ENCODE peak calls at places on chromosomes 1 and 21, in seven cellular contexts. One of them, this sample, is unnamed.
A peak's percentile ranks its signal among the peaks of the same experiment; 100 is the strongest.

GRCh38 chr1:3063379-3064295 is 5.4 kb upstream of the PRDM16 start:
- DNase-seq in CD8-positive, alpha-beta T cell: no peak
- DNase-seq in GM23338: peak; percentile 48
- DNase-seq in pancreas: no peak
- DNase-seq in heart left ventricle: peak; percentile 61
- DNase-seq in left ventricle myocardium inferior: no peak
- DNase-seq in choroid plexus epithelial cell: no peak
- DNase-seq in this sample: no peak

GRCh38 chr1:38455829-38456563 is 403.6 kb downstream of the RRAGC start:
- DNase-seq in left ventricle myocardium inferior: no peak
- DNase-seq in heart left ventricle: no peak
- DNase-seq in CD8-positive, alpha-beta T cell: no peak
- DNase-seq in pancreas: no peak
- DNase-seq in choroid plexus epithelial cell: peak; percentile 61
- DNase-seq in GM23338: no peak
- DNase-seq in this sample: no peak

GRCh38 chr1:89126602-89127001 is 688 bp upstream of the GBP2 start:
- DNase-seq in left ventricle myocardium inferior: no peak
- DNase-seq in GM23338: no peak
- DNase-seq in choroid plexus epithelial cell: peak; percentile 30
- DNase-seq in pancreas: no peak
- DNase-seq in CD8-positive, alpha-beta T cell: no peak
- DNase-seq in heart left ventricle: no peak
- DNase-seq in this sample: no peak

GRCh38 chr1:155978973-155979429 is 654 bp upstream of the ARHGEF2 start:
- DNase-seq in pancreas: no peak
- DNase-seq in left ventricle myocardium inferior: peak; percentile 46
- DNase-seq in choroid plexus epithelial cell: no peak
- DNase-seq in CD8-positive, alpha-beta T cell: no peak
- DNase-seq in GM23338: no peak
- DNase-seq in heart left ventricle: no peak
- DNase-seq in this sample: peak; percentile 52

GRCh38 chr21:29875873-29876272 is 63.9 kb downstream of the GRIK1 start:
- DNase-seq in heart left ventricle: no peak
- DNase-seq in pancreas: no peak
- DNase-seq in left ventricle myocardium inferior: no peak
- DNase-seq in CD8-positive, alpha-beta T cell: no peak
- DNase-seq in GM23338: no peak
- DNase-seq in choroid plexus epithelial cell: no peak
- DNase-seq in this sample: no peak

GRCh38 chr1:155777541-155777940 is 79.5 kb downstream of the GON4L start:
- DNase-seq in CD8-positive, alpha-beta T cell: no peak
- DNase-seq in pancreas: no peak
- DNase-seq in choroid plexus epithelial cell: no peak
- DNase-seq in heart left ventricle: no peak
- DNase-seq in left ventricle myocardium inferior: no peak
- DNase-seq in GM23338: no peak
- DNase-seq in this sample: no peak

GRCh38 chr1:39129514-39129913 is 75.0 kb upstream of the MACF1 start:
- DNase-seq in CD8-positive, alpha-beta T cell: no peak
- DNase-seq in heart left ventricle: no peak
- DNase-seq in choroid plexus epithelial cell: peak; percentile 70
- DNase-seq in GM23338: peak; percentile 57
- DNase-seq in pancreas: no peak
- DNase-seq in left ventricle myocardium inferior: no peak
- DNase-seq in this sample: peak; percentile 64

GRCh38 chr1:89552481-89553194 is 28.0 kb downstream of the LRRC8B start:
- DNase-seq in GM23338: no peak
- DNase-seq in CD8-positive, alpha-beta T cell: no peak
- DNase-seq in pancreas: no peak
- DNase-seq in heart left ventricle: no peak
- DNase-seq in choroid plexus epithelial cell: peak; percentile 57
- DNase-seq in left ventricle myocardium inferior: no peak
- DNase-seq in this sample: peak; percentile 14

GRCh38 chr1:27659497-27660299 is 12.3 kb downstream of the IFI6 start:
- DNase-seq in pancreas: peak; percentile 88
- DNase-seq in GM23338: peak; percentile 96
- DNase-seq in choroid plexus epithelial cell: peak; percentile 74
- DNase-seq in left ventricle myocardium inferior: peak; percentile 94
- DNase-seq in CD8-positive, alpha-beta T cell: peak; percentile 67
- DNase-seq in heart left ventricle: peak; percentile 98
- DNase-seq in this sample: peak; percentile 80

GRCh38 chr1:27816921-27817630 is 13.5 kb upstream of the PPP1R8 start:
- DNase-seq in CD8-positive, alpha-beta T cell: no peak
- DNase-seq in pancreas: no peak
- DNase-seq in choroid plexus epithelial cell: peak; percentile 67
- DNase-seq in left ventricle myocardium inferior: no peak
- DNase-seq in heart left ventricle: no peak
- DNase-seq in GM23338: peak; percentile 20
- DNase-seq in this sample: peak; percentile 91

GRCh38 chr1:85356130-85356529 is 79.7 kb upstream of the BCL10 start:
- DNase-seq in pancreas: no peak
- DNase-seq in heart left ventricle: no peak
- DNase-seq in GM23338: no peak
- DNase-seq in CD8-positive, alpha-beta T cell: no peak
- DNase-seq in choroid plexus epithelial cell: no peak
- DNase-seq in left ventricle myocardium inferior: no peak
- DNase-seq in this sample: no peak

GRCh38 chr1:203517426-203517974 is 23.5 kb downstream of the OPTC start:
- DNase-seq in GM23338: no peak
- DNase-seq in heart left ventricle: no peak
- DNase-seq in pancreas: no peak
- DNase-seq in left ventricle myocardium inferior: no peak
- DNase-seq in choroid plexus epithelial cell: no peak
- DNase-seq in CD8-positive, alpha-beta T cell: no peak
- DNase-seq in this sample: no peak

GRCh38 chr1:70358921-70359564 is 4.5 kb upstream of the ANKRD13C start:
- DNase-seq in left ventricle myocardium inferior: no peak
- DNase-seq in heart left ventricle: no peak
- DNase-seq in pancreas: no peak
- DNase-seq in CD8-positive, alpha-beta T cell: no peak
- DNase-seq in GM23338: no peak
- DNase-seq in choroid plexus epithelial cell: peak; percentile 20
- DNase-seq in this sample: peak; percentile 44

GRCh38 chr1:27555700-27556424 is 48.1 kb downstream of the AHDC1 start:
- DNase-seq in heart left ventricle: peak; percentile 84
- DNase-seq in left ventricle myocardium inferior: peak; percentile 75
- DNase-seq in GM23338: no peak
- DNase-seq in choroid plexus epithelial cell: peak; percentile 64
- DNase-seq in pancreas: no peak
- DNase-seq in CD8-positive, alpha-beta T cell: no peak
- DNase-seq in this sample: peak; percentile 68

GRCh38 chr1:55329091-55329490 is 113.9 kb upstream of the USP24 start:
- DNase-seq in left ventricle myocardium inferior: peak; percentile 34
- DNase-seq in GM23338: peak; percentile 37
- DNase-seq in heart left ventricle: no peak
- DNase-seq in pancreas: no peak
- DNase-seq in choroid plexus epithelial cell: no peak
- DNase-seq in CD8-positive, alpha-beta T cell: no peak
- DNase-seq in this sample: peak; percentile 47

GRCh38 chr1:55074455-55074854 is 35.1 kb downstream of the PCSK9 start:
- DNase-seq in CD8-positive, alpha-beta T cell: no peak
- DNase-seq in pancreas: no peak
- DNase-seq in heart left ventricle: no peak
- DNase-seq in GM23338: no peak
- DNase-seq in choroid plexus epithelial cell: no peak
- DNase-seq in left ventricle myocardium inferior: no peak
- DNase-seq in this sample: no peak

GRCh38 chr1:89405275-89405929 is 41.5 kb downstream of the GBP6 start:
- DNase-seq in GM23338: peak; percentile 65
- DNase-seq in left ventricle myocardium inferior: no peak
- DNase-seq in pancreas: no peak
- DNase-seq in heart left ventricle: no peak
- DNase-seq in choroid plexus epithelial cell: no peak
- DNase-seq in CD8-positive, alpha-beta T cell: no peak
- DNase-seq in this sample: no peak

GRCh38 chr1:108107658-108108057 is 92.5 kb downstream of the SLC25A24 start:
- DNase-seq in CD8-positive, alpha-beta T cell: no peak
- DNase-seq in heart left ventricle: no peak
- DNase-seq in GM23338: no peak
- DNase-seq in pancreas: no peak
- DNase-seq in left ventricle myocardium inferior: no peak
- DNase-seq in choroid plexus epithelial cell: peak; percentile 64
- DNase-seq in this sample: peak; percentile 31

GRCh38 chr1:152878042-152878441 is at the start of gene SMCP:
- DNase-seq in left ventricle myocardium inferior: no peak
- DNase-seq in heart left ventricle: no peak
- DNase-seq in GM23338: peak; percentile 79
- DNase-seq in choroid plexus epithelial cell: no peak
- DNase-seq in pancreas: no peak
- DNase-seq in CD8-positive, alpha-beta T cell: no peak
- DNase-seq in this sample: no peak

GRCh38 chr21:25350056-25350455 is 257.2 kb downstream of the MRPL39 start:
- DNase-seq in CD8-positive, alpha-beta T cell: no peak
- DNase-seq in choroid plexus epithelial cell: peak; percentile 76
- DNase-seq in heart left ventricle: no peak
- DNase-seq in GM23338: peak; percentile 80
- DNase-seq in pancreas: peak; percentile 21
- DNase-seq in left ventricle myocardium inferior: no peak
- DNase-seq in this sample: peak; percentile 66

GRCh38 chr21:45990741-45991605 is 9.4 kb downstream of the COL6A1 start:
- DNase-seq in choroid plexus epithelial cell: no peak
- DNase-seq in heart left ventricle: peak; percentile 59
- DNase-seq in left ventricle myocardium inferior: peak; percentile 18
- DNase-seq in GM23338: no peak
- DNase-seq in pancreas: no peak
- DNase-seq in CD8-positive, alpha-beta T cell: no peak
- DNase-seq in this sample: no peak

GRCh38 chr1:236063919-236064673 is 794 bp downstream of the NID1 start:
- DNase-seq in choroid plexus epithelial cell: peak; percentile 76
- DNase-seq in CD8-positive, alpha-beta T cell: no peak
- DNase-seq in GM23338: peak; percentile 62
- DNase-seq in pancreas: peak; percentile 63
- DNase-seq in heart left ventricle: peak; percentile 83
- DNase-seq in left ventricle myocardium inferior: peak; percentile 68
- DNase-seq in this sample: peak; percentile 77

DNA sequence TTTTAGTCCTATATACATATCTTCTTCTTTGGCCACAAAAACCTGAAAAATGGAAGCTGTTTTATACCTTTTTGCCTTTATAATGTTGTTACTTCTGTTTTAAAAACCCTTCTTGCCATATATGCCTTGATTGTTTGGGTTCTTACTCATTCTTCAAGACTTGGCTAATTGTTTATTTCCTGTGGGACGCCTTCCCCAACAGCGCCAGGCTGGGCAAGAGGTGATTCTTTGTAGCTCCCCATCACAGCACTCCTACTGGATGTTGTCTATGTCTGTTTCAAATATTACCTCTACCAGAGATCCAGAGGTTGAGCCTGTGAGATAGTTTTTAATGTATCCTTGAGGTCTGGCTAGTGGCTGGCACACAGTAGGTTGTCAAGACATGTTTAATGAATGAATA is 73.2 kb upstream of the CYP2J2 start:
- DNase-seq in pancreas: no peak
- DNase-seq in left ventricle myocardium inferior: no peak
- DNase-seq in CD8-positive, alpha-beta T cell: no peak
- DNase-seq in choroid plexus epithelial cell: no peak
- DNase-seq in heart left ventricle: no peak
- DNase-seq in GM23338: no peak
- DNase-seq in this sample: no peak
- TF ChIP-seq CTCF in pancreas: no peak
- TF ChIP-seq CTCF in left ventricle myocardium inferior: no peak
- TF ChIP-seq CTCF in CD8-positive, alpha-beta T cell: no peak
- TF ChIP-seq CTCF in choroid plexus epithelial cell: no peak
- TF ChIP-seq CTCF in heart left ventricle: no peak
- TF ChIP-seq CTCF in GM23338: no peak
- TF ChIP-seq CTCF in this sample: no peak

GRCh38 chr1:64502924-64503323 is 33.0 kb downstream of the CACHD1 start:
- DNase-seq in left ventricle myocardium inferior: no peak
- DNase-seq in CD8-positive, alpha-beta T cell: no peak
- DNase-seq in GM23338: no peak
- DNase-seq in pancreas: no peak
- DNase-seq in choroid plexus epithelial cell: no peak
- DNase-seq in heart left ventricle: no peak
- DNase-seq in this sample: no peak
- H3K4me3 ChIP-seq in left ventricle myocardium inferior: no peak overlapping the region
- H3K4me3 ChIP-seq in CD8-positive, alpha-beta T cell: no peak overlapping the region
- H3K4me3 ChIP-seq in GM23338: no peak overlapping the region
- H3K4me3 ChIP-seq in pancreas: no peak overlapping the region
- H3K4me3 ChIP-seq in choroid plexus epithelial cell: no peak overlapping the region
- H3K4me3 ChIP-seq in heart left ventricle: no peak overlapping the region
- H3K4me3 ChIP-seq in this sample: no peak overlapping the region

GRCh38 chr1:161314201-161314981 is at the start of gene SDHC:
- DNase-seq in left ventricle myocardium inferior: peak; percentile 90
- DNase-seq in heart left ventricle: peak; percentile 95
- DNase-seq in choroid plexus epithelial cell: peak; percentile 96
- DNase-seq in pancreas: peak; percentile 88
- DNase-seq in GM23338: peak; percentile 96
- DNase-seq in CD8-positive, alpha-beta T cell: peak; percentile 79
- DNase-seq in this sample: peak; percentile 89
- TF ChIP-seq CTCF in left ventricle myocardium inferior: peak; percentile 23
- TF ChIP-seq CTCF in heart left ventricle: peak; percentile 11
- TF ChIP-seq CTCF in choroid plexus epithelial cell: peak; percentile 69
- TF ChIP-seq CTCF in pancreas: no peak
- TF ChIP-seq CTCF in GM23338: peak; percentile 54
- TF ChIP-seq CTCF in CD8-positive, alpha-beta T cell: peak; percentile 38
- TF ChIP-seq CTCF in this sample: peak; percentile 59

GRCh38 chr1:200042119-200042436 is 14.6 kb downstream of the NR5A2 start:
- DNase-seq in heart left ventricle: no peak
- DNase-seq in CD8-positive, alpha-beta T cell: no peak
- DNase-seq in pancreas: no peak
- DNase-seq in left ventricle myocardium inferior: no peak
- DNase-seq in GM23338: peak; percentile 66
- DNase-seq in choroid plexus epithelial cell: no peak
- DNase-seq in this sample: no peak

GRCh38 chr1:200039849-200040479 is 12.5 kb downstream of the NR5A2 start:
- DNase-seq in pancreas: no peak
- DNase-seq in choroid plexus epithelial cell: no peak
- DNase-seq in CD8-positive, alpha-beta T cell: no peak
- DNase-seq in left ventricle myocardium inferior: no peak
- DNase-seq in GM23338: peak; percentile 17
- DNase-seq in heart left ventricle: no peak
- DNase-seq in this sample: no peak

GRCh38 chr1:200041337-200042118 is 14.0 kb downstream of the NR5A2 start:
- DNase-seq in CD8-positive, alpha-beta T cell: no peak
- DNase-seq in choroid plexus epithelial cell: no peak
- DNase-seq in left ventricle myocardium inferior: no peak
- DNase-seq in pancreas: no peak
- DNase-seq in heart left ventricle: no peak
- DNase-seq in GM23338: peak; percentile 74
- DNase-seq in this sample: no peak

GRCh38 chr1:200038987-200039848 is 11.7 kb downstream of the NR5A2 start:
- DNase-seq in heart left ventricle: peak; percentile 68
- DNase-seq in pancreas: peak; percentile 76
- DNase-seq in CD8-positive, alpha-beta T cell: no peak
- DNase-seq in GM23338: peak; percentile 85
- DNase-seq in choroid plexus epithelial cell: no peak
- DNase-seq in left ventricle myocardium inferior: no peak
- DNase-seq in this sample: no peak

DNA sequence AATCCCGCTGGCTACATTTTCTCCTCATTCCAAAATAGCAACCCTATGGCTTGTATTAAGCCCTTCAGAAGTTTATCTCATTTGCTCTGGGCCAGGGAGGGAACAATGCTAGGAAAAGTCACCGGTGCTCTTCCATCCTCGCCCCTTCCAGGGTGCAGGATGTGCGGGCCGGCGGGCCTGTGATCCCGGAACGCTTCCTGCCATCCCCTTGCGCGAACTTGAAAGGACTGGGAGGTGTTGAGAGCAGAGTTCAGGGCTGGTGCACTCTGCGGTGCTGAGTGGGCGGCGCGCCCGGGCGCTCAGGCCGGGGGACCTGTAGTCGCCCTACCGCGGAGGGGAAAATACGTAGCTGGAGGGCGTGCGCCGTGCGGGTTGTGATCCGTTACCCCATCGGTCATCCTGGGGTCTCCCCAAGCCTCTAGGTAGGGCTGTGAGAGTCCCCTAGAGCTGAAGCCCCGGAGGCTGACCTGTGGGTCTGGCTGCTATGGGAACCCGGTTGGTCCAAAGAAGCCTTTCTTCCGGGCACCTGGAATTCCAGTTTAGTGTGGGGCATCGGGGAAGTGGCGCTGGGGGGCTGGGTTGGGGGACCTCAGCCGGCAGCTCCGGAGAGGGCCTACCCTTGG is 13.1 kb downstream of the NR5A2 start:
- DNase-seq in GM23338: peak; percentile 82
- DNase-seq in choroid plexus epithelial cell: peak; percentile 48
- DNase-seq in left ventricle myocardium inferior: no peak
- DNase-seq in pancreas: peak; percentile 65
- DNase-seq in CD8-positive, alpha-beta T cell: no peak
- DNase-seq in heart left ventricle: no peak
- DNase-seq in this sample: no peak
- H3K4me3 ChIP-seq in GM23338: peak overlapping the region; percentile 93
- H3K4me3 ChIP-seq in choroid plexus epithelial cell: peak overlapping the region; percentile 24
- H3K4me3 ChIP-seq in left ventricle myocardium inferior: peak overlapping the region; percentile 71
- H3K4me3 ChIP-seq in pancreas: peak overlapping the region; percentile 72
- H3K4me3 ChIP-seq in CD8-positive, alpha-beta T cell: no peak overlapping the region
- H3K4me3 ChIP-seq in heart left ventricle: peak overlapping the region; percentile 55
- H3K4me3 ChIP-seq in this sample: no peak overlapping the region